ENCODE peak calls at places on chromosomes 2 and 18, in six cellular contexts. X is psoas muscle, Z is mammary epithelial cell, S is dorsolateral prefrontal cortex, B is left ventricle myocardium inferior, C is breast epithelium. F is an unnamed sample. For H3K27me3, the result is how much of the 10 kb centered on the place peaks cover.

GRCh38 chr2:43453771-43454170 is 142.1 kb downstream of the THADA start:
- DNase-seq in X (no peak), Z (no peak), S (no peak), B (no peak), C (no peak), F (no peak)

GRCh38 chr2:74548919-74549684 is 4.6 kb downstream of the LOXL3 start:
- DNase-seq in X (peak), Z (peak), S (no peak), B (peak), C (no peak), F (no peak)

GRCh38 chr2:36163520-36164239 is 191.9 kb upstream of the CRIM1 start:
- DNase-seq in X (no peak), Z (no peak), S (no peak), B (no peak), C (no peak), F (no peak)

GRCh38 chr2:85728883-85729824 is 24.6 kb upstream of the ATOH8 start:
- DNase-seq in X (peak), Z (peak), S (peak), B (peak), C (peak), F (no peak)

GRCh38 chr18:39184176-39184575 is 1618.6 kb upstream of the CELF4 start:
- DNase-seq in X (no peak), Z (no peak), S (no peak), B (no peak), C (no peak), F (no peak)

GRCh38 chr2:155600296-155600695 is 732.2 kb downstream of the NR4A2 start:
- DNase-seq in X (no peak), Z (no peak), S (no peak), B (no peak), C (no peak), F (no peak)

GRCh38 chr2:75994759-75995158 is 284.0 kb upstream of the GCFC2 start:
- DNase-seq in X (no peak), Z (no peak), S (no peak), B (no peak), C (no peak), F (no peak)

GRCh38 chr2:240201861-240202260 is 61.4 kb upstream of the OTOS start:
- DNase-seq in X (no peak), Z (no peak), S (no peak), B (no peak), C (no peak), F (no peak)

GRCh38 chr2:190343500-190344274 is at the start of gene INPP1:
- DNase-seq in X (peak), Z (peak), S (peak), B (peak), C (peak), F (no peak)

GRCh38 chr2:110115291-110116032 is at the start of gene MALL:
- DNase-seq in X (no peak), Z (peak), S (no peak), B (no peak), C (peak), F (peak)

GRCh38 chr2:119480718-119481142 is 43.6 kb downstream of the SCTR start:
- DNase-seq in X (no peak), Z (no peak), S (no peak), B (no peak), C (no peak), F (peak)

GRCh38 chr2:161223139-161223732 is 63.0 kb downstream of the TANK start:
- DNase-seq in X (no peak), Z (peak), S (no peak), B (no peak), C (no peak), F (no peak)
- TF ChIP-seq CTCF in X (peak), Z (peak), S (peak), B (peak), C (peak), F (peak)

GRCh38 chr2:131431336-131431735 is 44.6 kb upstream of the TUBA3D start:
- DNase-seq in X (no peak), Z (no peak), S (no peak), B (no peak), C (no peak), F (no peak)

GRCh38 chr2:131425191-131426021 is 50.5 kb upstream of the TUBA3D start:
- DNase-seq in X (no peak), Z (no peak), S (no peak), B (no peak), C (no peak), F (no peak)

DNA sequence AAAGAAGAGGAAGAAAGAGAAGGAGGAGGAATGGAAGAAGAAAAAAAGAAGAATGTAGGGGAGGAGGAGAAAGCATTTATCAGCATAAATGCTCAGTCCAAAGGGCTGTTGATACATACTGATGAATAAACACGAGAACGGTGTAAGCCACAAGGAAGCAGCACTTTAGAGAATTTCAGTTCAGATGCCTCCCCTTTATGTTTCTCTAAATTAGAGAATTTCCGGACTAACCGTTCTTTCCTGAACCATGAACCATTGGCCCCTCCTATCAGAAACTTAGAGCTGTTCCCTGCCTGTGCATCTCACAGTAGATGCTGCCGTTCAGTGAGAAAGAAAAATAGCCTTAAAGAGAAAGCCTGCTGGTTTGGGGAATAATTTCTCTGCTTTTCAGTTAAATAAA is 49.2 kb upstream of the TUBA3D start:
- DNase-seq in X (no peak), Z (no peak), S (no peak), B (no peak), C (no peak), F (no peak)
- H3K27me3 ChIP-seq in X (under half), Z (under half), S (half or more), B (half or more), C (under half), F (under half)

GRCh38 chr2:223724831-223725230 is 112.6 kb downstream of the AP1S3 start:
- DNase-seq in X (no peak), Z (no peak), S (no peak), B (no peak), C (no peak), F (no peak)
- H3K27ac ChIP-seq in X (no peak), Z (peak), S (peak), B (peak), C (peak), F (peak)

GRCh38 chr2:235675678-235676535 is 182.1 kb downstream of the AGAP1 start:
- DNase-seq in X (no peak), Z (peak), S (no peak), B (no peak), C (no peak), F (no peak)
- TF ChIP-seq CTCF in X (no peak), Z (peak), S (peak), B (no peak), C (no peak), F (no peak)